ENCODE peak calls at places on chromosome 21, in six cellular contexts. O is hepatocyte, C is K562, K is GM23248, Z is GM12878, D is GM23338. A is an unnamed sample. For H3K36me3, the result is how much of the 10 kb centered on the place peaks cover.

GRCh38 chr21:44889625-44890337 is 16.3 kb upstream of the PTTG1IP start:
- DNase-seq in D (no peak), K (no peak), O (no peak), C (no peak), Z (no peak), A (no peak)

GRCh38 chr21:45277101-45278045 is 10.3 kb downstream of the POFUT2 start:
- DNase-seq in K (no peak), O (no peak), D (no peak), Z (no peak), C (no peak), A (no peak)

GRCh38 chr21:36976882-36977651 is 10.6 kb upstream of the HLCS start:
- DNase-seq in D (peak), Z (peak), K (peak), O (peak), C (peak), A (no peak)

GRCh38 chr21:43869486-43870325 is 4.7 kb downstream of the AGPAT3 start:
- DNase-seq in O (no peak), Z (no peak), C (no peak), K (peak), D (no peak), A (no peak)

GRCh38 chr21:45246014-45246413 is 41.7 kb downstream of the POFUT2 start:
- DNase-seq in C (no peak), Z (no peak), D (no peak), O (no peak), K (no peak), A (no peak)

GRCh38 chr21:45073301-45074047 is 906 bp upstream of the ADARB1 start:
- DNase-seq in D (peak), K (no peak), C (peak), O (peak), Z (no peak), A (no peak)

GRCh38 chr21:15060776-15061175 is 4.0 kb downstream of the NRIP1 start:
- DNase-seq in Z (no peak), D (no peak), O (no peak), C (peak), K (peak), A (no peak)

GRCh38 chr21:16250282-16250681 is 520.5 kb downstream of the USP25 start:
- DNase-seq in C (no peak), O (no peak), Z (no peak), K (peak), D (no peak), A (no peak)

GRCh38 chr21:15826908-15827601 is 97.3 kb downstream of the USP25 start:
- DNase-seq in C (no peak), D (no peak), Z (no peak), K (no peak), O (no peak), A (no peak)

GRCh38 chr21:26110703-26111102 is 59.9 kb downstream of the APP start:
- DNase-seq in D (peak), O (no peak), K (no peak), C (no peak), Z (no peak), A (no peak)

GRCh38 chr21:18349468-18349867 is 54.1 kb downstream of the TMPRSS15 start:
- DNase-seq in Z (no peak), O (no peak), K (no peak), D (no peak), C (no peak), A (no peak)

GRCh38 chr21:40606341-40606740 is 240.6 kb downstream of the DSCAM start:
- DNase-seq in D (no peak), Z (no peak), O (no peak), K (no peak), C (no peak), A (no peak)

GRCh38 chr21:29433366-29434059 is 134.8 kb downstream of the BACH1 start:
- DNase-seq in C (no peak), O (peak), Z (no peak), K (peak), D (no peak), A (no peak)

GRCh38 chr21:42811960-42812359 is 67.4 kb downstream of the WDR4 start:
- DNase-seq in K (no peak), D (no peak), O (no peak), C (no peak), Z (no peak), A (no peak)
- H3K36me3 ChIP-seq in K (under half), D (under half), O (under half), C (under half), Z (under half), A (under half)

GRCh38 chr21:31872452-31873274 is at the start of gene HUNK:
- DNase-seq in O (peak), C (no peak), Z (no peak), K (peak), D (peak), A (no peak)
- TF ChIP-seq EZH2 in O (no peak), C (no peak), Z (no peak), K (no peak), D (peak), A (no peak)

GRCh38 chr21:35222541-35222941 is 173.4 kb upstream of the RUNX1 start:
- DNase-seq in K (peak), Z (peak), D (no peak), C (no peak), O (no peak), A (peak)
- H3K36me3 ChIP-seq in K (under half), Z (under half), D (under half), C (under half), O (under half), A (under half)

GRCh38 chr21:42617476-42617875 is 35.9 kb upstream of the PDE9A start:
- DNase-seq in D (no peak), C (no peak), K (no peak), Z (no peak), O (no peak), A (no peak)
- TF ChIP-seq EZH2 in D (no peak), C (no peak), K (no peak), Z (no peak), O (no peak), A (no peak)

DNA sequence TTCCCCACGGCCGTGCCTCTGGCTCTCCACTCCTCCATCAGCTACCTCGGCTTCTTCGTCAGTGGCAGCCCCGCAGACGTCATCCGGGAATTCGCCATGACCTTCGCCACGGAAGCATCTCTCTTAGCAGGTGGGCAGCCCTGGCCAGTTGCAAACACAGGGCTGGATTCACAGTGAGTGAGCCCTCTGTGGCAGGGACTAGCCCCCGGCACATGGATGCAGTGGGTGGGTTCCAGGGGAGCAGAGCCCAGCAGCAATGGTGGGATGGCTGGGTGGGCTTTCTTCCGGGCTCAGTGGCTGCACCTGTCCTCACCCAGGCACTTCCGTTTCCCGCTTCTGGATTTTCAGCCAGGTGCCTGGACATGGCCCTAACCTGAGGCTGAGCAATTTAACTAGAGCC is 9.4 kb downstream of the UBASH3A start:
- DNase-seq in O (no peak), K (no peak), C (no peak), Z (no peak), D (no peak), A (no peak)
- H3K36me3 ChIP-seq in O (under half), K (under half), C (under half), Z (under half), D (under half), A (half or more)

A was measured in DND-41.